ENCODE peak calls at places on chromosomes 13 and 19, in eight cellular contexts. Q is cardiac muscle cell, B is suprapubic skin, Z is K562, G is heart right ventricle, A is esophagus squamous epithelium, L is mammary epithelial cell, R is left lung. E is an unnamed sample.
A peak's percentile ranks its signal among the peaks of the same experiment; 100 is the strongest.

GRCh38 chr19:42284641-42285341 is 15.7 kb downstream of the CIC start:
- DNase-seq in Q (no peak), R (peak; percentile 51), A (no peak), Z (no peak), G (no peak), B (peak; percentile 79), L (no peak), E (no peak)

GRCh38 chr19:18589380-18590272 is 1.0 kb downstream of the REX1BD start:
- DNase-seq in Z (peak; percentile 69), G (peak; percentile 71), B (peak; percentile 79), A (no peak), R (peak; percentile 70), Q (peak; percentile 73), L (peak; percentile 72), E (no peak)

GRCh38 chr19:16949496-16950023 is 60.8 kb downstream of the F2RL3 start:
- DNase-seq in A (no peak), R (no peak), L (no peak), Q (no peak), Z (no peak), B (no peak), G (no peak), E (no peak)

GRCh38 chr19:45079063-45079910 is at the start of gene GEMIN7:
- DNase-seq in G (peak; percentile 78), Z (peak; percentile 85), A (no peak), L (peak; percentile 69), Q (peak; percentile 82), B (no peak), R (peak; percentile 67), E (no peak)

GRCh38 chr13:97660488-97661086 is 226.6 kb downstream of the RAP2A start:
- DNase-seq in R (no peak), G (no peak), B (no peak), A (no peak), Q (peak; percentile 10), L (no peak), Z (no peak), E (no peak)

GRCh38 chr19:49106648-49107135 is 7.5 kb upstream of the LIN7B start:
- DNase-seq in Q (peak; percentile 54), A (no peak), G (peak; percentile 62), B (no peak), Z (no peak), R (no peak), L (peak; percentile 32), E (no peak)

GRCh38 chr19:56930647-56931592 is 90.4 kb upstream of the PEG3 start:
- DNase-seq in G (no peak), R (no peak), Q (no peak), L (no peak), A (no peak), Z (no peak), B (no peak), E (no peak)

GRCh38 chr13:35731471-35731870 is 255.0 kb upstream of the MAB21L1 start:
- DNase-seq in A (no peak), L (no peak), R (no peak), B (no peak), Q (no peak), Z (no peak), G (no peak), E (no peak)

GRCh38 chr13:20057214-20057613 is 98.7 kb downstream of the ZMYM2 start:
- DNase-seq in B (no peak), A (no peak), Z (no peak), Q (no peak), L (no peak), R (no peak), G (no peak), E (no peak)

GRCh38 chr19:52935434-52935833 is 12.2 kb upstream of the ZNF888 start:
- DNase-seq in A (no peak), G (no peak), L (no peak), Z (no peak), Q (peak; percentile 54), B (no peak), R (no peak), E (no peak)

GRCh38 chr13:103187621-103188020 is 121.4 kb upstream of the SLC10A2 start:
- DNase-seq in L (no peak), R (no peak), Z (no peak), Q (peak; percentile 4), A (no peak), B (no peak), G (no peak), E (no peak)

GRCh38 chr19:21694171-21694906 is 73.0 kb downstream of the ZNF100 start:
- DNase-seq in B (no peak), G (no peak), R (no peak), L (no peak), Z (peak; percentile 64), Q (no peak), A (no peak), E (no peak)

GRCh38 chr19:42250249-42250665 is 4.7 kb downstream of the ERF start:
- DNase-seq in R (no peak), A (no peak), Z (no peak), L (no peak), Q (no peak), G (peak; percentile 50), B (peak; percentile 77), E (no peak)

GRCh38 chr13:33497146-33497845 is 211.7 kb upstream of the STARD13 start:
- DNase-seq in A (no peak), Z (no peak), R (no peak), G (no peak), L (no peak), Q (peak; percentile 11), B (no peak), E (no peak)

GRCh38 chr13:33496336-33496735 is 210.8 kb upstream of the STARD13 start:
- DNase-seq in L (no peak), Q (no peak), Z (no peak), G (no peak), R (no peak), A (no peak), B (no peak), E (no peak)

GRCh38 chr13:33490461-33491327 is 205.1 kb upstream of the STARD13 start:
- DNase-seq in Q (peak; percentile 78), B (peak; percentile 62), L (no peak), Z (peak; percentile 8), R (no peak), A (no peak), G (no peak), E (peak; percentile 52)

GRCh38 chr13:33494596-33495214 is 209.2 kb upstream of the STARD13 start:
- DNase-seq in Z (peak; percentile 5), R (no peak), A (no peak), B (no peak), G (no peak), Q (peak; percentile 96), L (peak; percentile 74), E (no peak)

GRCh38 chr13:33493672-33494365 is 208.3 kb upstream of the STARD13 start:
- DNase-seq in Q (peak; percentile 10), R (no peak), Z (no peak), B (no peak), L (no peak), G (no peak), A (no peak), E (no peak)
- H3K27ac ChIP-seq in Q (no peak overlapping the region), R (peak overlapping the region; percentile 46), Z (no peak overlapping the region), B (no peak overlapping the region), L (no peak overlapping the region), G (peak overlapping the region; percentile 53), A (no peak overlapping the region), E (no peak overlapping the region)

DNA sequence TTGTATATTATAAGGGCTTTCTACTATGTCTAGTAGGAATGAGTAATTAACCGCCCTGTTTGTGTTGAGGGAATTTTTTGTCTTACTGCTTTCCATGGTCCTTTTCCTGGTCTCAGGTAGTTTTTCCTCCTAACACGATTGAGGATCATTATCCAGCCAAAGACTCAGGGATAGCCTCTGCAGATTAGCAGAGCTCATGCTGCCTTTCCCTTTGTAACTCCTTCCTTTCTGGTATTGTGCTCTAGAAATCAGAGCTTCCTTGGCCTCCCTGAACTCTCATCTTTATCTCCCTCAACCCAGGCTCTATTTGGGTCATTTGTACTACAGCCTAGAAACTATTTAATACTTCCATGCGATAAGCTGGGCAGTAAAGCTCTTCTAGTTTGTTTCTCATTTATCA is 142.1 kb downstream of the PDS5B start:
- DNase-seq in R (no peak), Q (no peak), A (no peak), L (no peak), B (no peak), G (no peak), Z (no peak), E (no peak)
- H3K4me3 ChIP-seq in R (no peak overlapping the region), Q (no peak overlapping the region), A (no peak overlapping the region), L (no peak overlapping the region), B (no peak overlapping the region), G (no peak overlapping the region), Z (no peak overlapping the region), E (no peak overlapping the region)

GRCh38 chr13:106562301-106562700 is 5.6 kb downstream of the ARGLU1 start:
- DNase-seq in Q (no peak), L (no peak), B (no peak), R (no peak), Z (no peak), A (no peak), G (no peak), E (no peak)

GRCh38 chr13:106566682-106567420 is 1.1 kb downstream of the ARGLU1 start:
- DNase-seq in Q (peak; percentile 71), R (peak; percentile 75), G (peak; percentile 66), L (peak; percentile 58), Z (peak; percentile 49), A (peak; percentile 19), B (no peak), E (no peak)

GRCh38 chr13:106568225-106569003 is 477 bp upstream of the ARGLU1 start:
- DNase-seq in R (no peak), A (no peak), L (no peak), Q (no peak), G (no peak), B (no peak), Z (no peak), E (peak; percentile 64)

GRCh38 chr13:106567421-106568224 is at the start of gene ARGLU1:
- DNase-seq in B (peak; percentile 96), G (peak; percentile 96), R (peak; percentile 94), Q (peak; percentile 95), L (peak; percentile 89), Z (peak; percentile 81), A (peak; percentile 33), E (no peak)

DNA sequence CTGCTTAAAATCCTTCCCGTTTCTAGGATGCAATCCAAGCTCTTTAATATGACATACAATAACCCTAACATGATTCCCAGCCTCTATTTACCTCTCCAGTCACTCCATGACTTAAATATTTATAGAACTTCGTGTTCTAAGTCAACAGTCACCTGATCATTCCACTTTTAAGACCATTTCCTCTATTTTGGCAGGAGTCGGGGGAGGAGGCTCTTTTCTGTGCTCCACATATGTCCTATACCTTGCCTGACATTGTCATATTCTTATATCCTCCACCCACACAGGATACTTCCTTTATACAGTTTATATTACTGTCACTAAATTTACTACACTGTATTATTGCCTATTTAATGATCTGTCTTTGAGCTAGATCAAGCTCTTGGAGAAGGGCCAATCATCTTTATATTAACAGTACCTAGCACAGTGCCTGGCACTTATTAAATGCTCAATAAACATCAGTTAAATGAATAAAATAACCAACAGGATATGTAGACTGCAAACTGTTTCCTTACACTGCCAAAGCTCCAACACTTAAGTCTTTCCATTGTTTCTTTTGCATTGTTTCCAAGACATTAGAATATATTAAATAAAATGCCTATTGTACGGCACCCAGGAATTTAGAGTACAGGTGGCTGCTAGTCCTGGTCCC is 2.7 kb downstream of the ARGLU1 start:
- DNase-seq in Z (no peak), G (no peak), A (no peak), Q (no peak), R (no peak), L (no peak), B (no peak), E (no peak)
- H3K4me1 ChIP-seq in Z (peaks cover 32% of the 10 kb centered on the region), G (peaks cover 72% of the 10 kb centered on the region), A (peaks cover 10% of the 10 kb centered on the region), Q (peaks cover 43% of the 10 kb centered on the region), R (peaks cover 18% of the 10 kb centered on the region), L (peaks cover 34% of the 10 kb centered on the region), B (peaks cover 59% of the 10 kb centered on the region), E (no peaks in the 10 kb centered on the region)

DNA sequence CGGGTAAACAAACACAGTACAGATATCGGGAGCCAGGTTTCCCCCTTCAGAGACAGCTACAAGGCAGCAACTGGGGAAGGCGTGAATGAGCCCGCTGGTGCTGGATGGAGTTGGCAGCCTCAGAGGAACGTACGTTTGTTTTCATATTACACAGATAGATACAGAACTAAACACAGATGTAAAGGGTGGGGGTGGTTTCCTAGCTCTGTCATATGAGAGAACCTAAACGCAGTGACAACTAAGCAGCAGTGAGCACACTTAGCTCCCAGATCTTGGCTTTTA is 32.8 kb downstream of the MLLT1 start:
- DNase-seq in Q (no peak), B (no peak), Z (no peak), L (no peak), R (no peak), A (no peak), G (no peak), E (no peak)
- H3K27ac ChIP-seq in Q (no peak overlapping the region), B (no peak overlapping the region), Z (no peak overlapping the region), L (no peak overlapping the region), R (peak overlapping the region; percentile 33), A (no peak overlapping the region), G (no peak overlapping the region), E (no peak overlapping the region)